ENCODE peak calls at places on chromosomes 1 and 21, in seven cellular contexts. One of them, this sample, is unnamed.

GRCh38 chr1:206581571-206581981 is 30.7 kb downstream of the EIF2D start:
- DNase-seq in body of pancreas: no peak
- DNase-seq in suprapubic skin: peak
- DNase-seq in IMR-90: no peak
- DNase-seq in lower leg skin: no peak
- DNase-seq in NB4: no peak
- DNase-seq in GM12878: no peak
- DNase-seq in this sample: no peak

GRCh38 chr1:93186667-93187066 is 6.1 kb downstream of the CCDC18 start:
- DNase-seq in body of pancreas: no peak
- DNase-seq in suprapubic skin: no peak
- DNase-seq in IMR-90: no peak
- DNase-seq in lower leg skin: no peak
- DNase-seq in NB4: peak
- DNase-seq in GM12878: no peak
- DNase-seq in this sample: no peak

GRCh38 chr1:206080421-206080820 is 27.4 kb downstream of the RHEX start:
- DNase-seq in NB4: peak
- DNase-seq in body of pancreas: no peak
- DNase-seq in GM12878: no peak
- DNase-seq in suprapubic skin: no peak
- DNase-seq in IMR-90: no peak
- DNase-seq in lower leg skin: no peak
- DNase-seq in this sample: peak

GRCh38 chr1:160264795-160265307 is 2.5 kb upstream of the DCAF8 start:
- DNase-seq in lower leg skin: no peak
- DNase-seq in suprapubic skin: no peak
- DNase-seq in GM12878: no peak
- DNase-seq in NB4: no peak
- DNase-seq in IMR-90: no peak
- DNase-seq in body of pancreas: no peak
- DNase-seq in this sample: no peak

GRCh38 chr1:172727956-172728603 is 69.2 kb downstream of the FASLG start:
- DNase-seq in NB4: peak
- DNase-seq in GM12878: no peak
- DNase-seq in IMR-90: peak
- DNase-seq in suprapubic skin: no peak
- DNase-seq in body of pancreas: no peak
- DNase-seq in lower leg skin: no peak
- DNase-seq in this sample: peak

GRCh38 chr1:2481885-2482284 is 5.8 kb downstream of the PLCH2 start:
- DNase-seq in NB4: no peak
- DNase-seq in body of pancreas: no peak
- DNase-seq in GM12878: no peak
- DNase-seq in IMR-90: no peak
- DNase-seq in suprapubic skin: no peak
- DNase-seq in lower leg skin: no peak
- DNase-seq in this sample: no peak

GRCh38 chr1:213606252-213606820 is 381.4 kb upstream of the PROX1 start:
- DNase-seq in body of pancreas: no peak
- DNase-seq in lower leg skin: no peak
- DNase-seq in suprapubic skin: no peak
- DNase-seq in NB4: no peak
- DNase-seq in GM12878: no peak
- DNase-seq in IMR-90: no peak
- DNase-seq in this sample: no peak

GRCh38 chr21:41313765-41314164 is 2.8 kb upstream of the FAM3B start:
- DNase-seq in IMR-90: no peak
- DNase-seq in GM12878: no peak
- DNase-seq in suprapubic skin: no peak
- DNase-seq in lower leg skin: no peak
- DNase-seq in body of pancreas: no peak
- DNase-seq in NB4: no peak
- DNase-seq in this sample: no peak

GRCh38 chr1:61318319-61319125 is 236.2 kb downstream of the NFIA start:
- DNase-seq in IMR-90: peak
- DNase-seq in lower leg skin: peak
- DNase-seq in GM12878: peak
- DNase-seq in suprapubic skin: peak
- DNase-seq in NB4: no peak
- DNase-seq in body of pancreas: peak
- DNase-seq in this sample: peak

GRCh38 chr1:156149374-156150106 is 3.8 kb upstream of the SEMA4A start:
- DNase-seq in lower leg skin: no peak
- DNase-seq in NB4: no peak
- DNase-seq in IMR-90: no peak
- DNase-seq in suprapubic skin: no peak
- DNase-seq in body of pancreas: no peak
- DNase-seq in GM12878: peak
- DNase-seq in this sample: no peak

GRCh38 chr1:205001101-205001620 is 41.9 kb upstream of the CNTN2 start:
- DNase-seq in NB4: no peak
- DNase-seq in lower leg skin: no peak
- DNase-seq in GM12878: no peak
- DNase-seq in suprapubic skin: no peak
- DNase-seq in body of pancreas: no peak
- DNase-seq in IMR-90: no peak
- DNase-seq in this sample: no peak

GRCh38 chr1:40848530-40849189 is 13.5 kb downstream of the CITED4 start:
- DNase-seq in body of pancreas: peak
- DNase-seq in lower leg skin: no peak
- DNase-seq in NB4: peak
- DNase-seq in GM12878: no peak
- DNase-seq in IMR-90: peak
- DNase-seq in suprapubic skin: no peak
- DNase-seq in this sample: peak

GRCh38 chr1:34303218-34303617 is 126.5 kb downstream of the C1orf94 start:
- DNase-seq in GM12878: no peak
- DNase-seq in NB4: no peak
- DNase-seq in body of pancreas: no peak
- DNase-seq in suprapubic skin: no peak
- DNase-seq in IMR-90: no peak
- DNase-seq in lower leg skin: no peak
- DNase-seq in this sample: no peak

GRCh38 chr1:157618190-157618589 is 20.3 kb upstream of the FCRL4 start:
- DNase-seq in GM12878: no peak
- DNase-seq in suprapubic skin: no peak
- DNase-seq in IMR-90: no peak
- DNase-seq in body of pancreas: no peak
- DNase-seq in lower leg skin: no peak
- DNase-seq in NB4: no peak
- DNase-seq in this sample: no peak

GRCh38 chr1:241990040-241990439 is 8.9 kb downstream of the MAP1LC3C start:
- DNase-seq in body of pancreas: peak
- DNase-seq in suprapubic skin: peak
- DNase-seq in NB4: no peak
- DNase-seq in GM12878: no peak
- DNase-seq in lower leg skin: peak
- DNase-seq in IMR-90: peak
- DNase-seq in this sample: no peak

GRCh38 chr1:240189386-240189989 is 97.8 kb downstream of the FMN2 start:
- DNase-seq in GM12878: no peak
- DNase-seq in IMR-90: peak
- DNase-seq in suprapubic skin: no peak
- DNase-seq in lower leg skin: peak
- DNase-seq in NB4: peak
- DNase-seq in body of pancreas: peak
- DNase-seq in this sample: peak

GRCh38 chr1:168913711-168914463 is 184.9 kb upstream of the DPT start:
- DNase-seq in body of pancreas: peak
- DNase-seq in GM12878: no peak
- DNase-seq in IMR-90: no peak
- DNase-seq in lower leg skin: no peak
- DNase-seq in NB4: no peak
- DNase-seq in suprapubic skin: no peak
- DNase-seq in this sample: no peak

GRCh38 chr1:167476061-167476460 is 42.3 kb downstream of the CD247 start:
- DNase-seq in lower leg skin: no peak
- DNase-seq in NB4: no peak
- DNase-seq in body of pancreas: no peak
- DNase-seq in IMR-90: no peak
- DNase-seq in GM12878: no peak
- DNase-seq in suprapubic skin: no peak
- DNase-seq in this sample: no peak

GRCh38 chr1:193754732-193755427 is 568.5 kb upstream of the B3GALT2 start:
- DNase-seq in GM12878: no peak
- DNase-seq in NB4: peak
- DNase-seq in IMR-90: no peak
- DNase-seq in suprapubic skin: no peak
- DNase-seq in body of pancreas: no peak
- DNase-seq in lower leg skin: no peak
- DNase-seq in this sample: no peak

GRCh38 chr1:151165738-151166505 is at the start of the genes LYSMD1 and SCNM1:
- DNase-seq in lower leg skin: peak
- DNase-seq in suprapubic skin: peak
- DNase-seq in body of pancreas: peak
- DNase-seq in NB4: peak
- DNase-seq in GM12878: peak
- DNase-seq in IMR-90: peak
- DNase-seq in this sample: peak

GRCh38 chr1:151165281-151165737 is 393 bp downstream of the LYSMD1 start:
- DNase-seq in IMR-90: peak
- DNase-seq in suprapubic skin: peak
- DNase-seq in GM12878: no peak
- DNase-seq in NB4: peak
- DNase-seq in lower leg skin: peak
- DNase-seq in body of pancreas: no peak
- DNase-seq in this sample: no peak

GRCh38 chr1:151166506-151166956 is 587 bp downstream of the SCNM1 start:
- DNase-seq in NB4: peak
- DNase-seq in suprapubic skin: no peak
- DNase-seq in IMR-90: peak
- DNase-seq in body of pancreas: no peak
- DNase-seq in lower leg skin: no peak
- DNase-seq in GM12878: no peak
- DNase-seq in this sample: peak

GRCh38 chr1:151167116-151167515 is 1.2 kb downstream of the SCNM1 start:
- DNase-seq in suprapubic skin: no peak
- DNase-seq in NB4: no peak
- DNase-seq in IMR-90: no peak
- DNase-seq in lower leg skin: no peak
- DNase-seq in GM12878: no peak
- DNase-seq in body of pancreas: no peak
- DNase-seq in this sample: no peak

DNA sequence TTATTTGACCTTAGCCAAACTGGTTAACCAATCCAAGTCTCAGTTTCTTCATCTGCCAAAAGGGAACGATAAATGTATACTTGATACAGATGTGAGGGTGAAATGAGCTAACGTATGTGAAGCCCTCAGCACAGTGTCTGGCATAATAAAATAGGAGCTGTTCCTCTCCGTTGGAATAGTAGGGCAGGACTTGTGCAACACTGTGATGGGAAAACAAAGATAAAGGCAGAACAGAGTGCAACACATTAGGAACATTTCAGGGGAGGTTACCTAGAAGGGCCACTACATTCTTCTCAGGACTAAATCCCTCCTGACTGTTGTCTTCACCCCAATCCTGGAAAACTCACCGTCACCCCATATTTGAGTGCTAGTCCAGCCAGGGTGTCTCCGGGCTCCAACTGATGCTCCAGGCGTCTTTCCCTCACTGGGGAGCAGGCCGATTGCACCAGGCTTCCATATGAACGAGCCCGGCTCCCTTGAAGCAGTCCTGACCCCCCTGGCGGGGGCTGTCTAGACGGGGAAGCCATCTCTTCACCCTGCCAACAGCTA is 896 bp downstream of the LYSMD1 start:
- DNase-seq in body of pancreas: no peak
- DNase-seq in IMR-90: peak
- DNase-seq in NB4: no peak
- DNase-seq in lower leg skin: no peak
- DNase-seq in GM12878: no peak
- DNase-seq in suprapubic skin: no peak
- DNase-seq in this sample: no peak
- TF ChIP-seq POLR2A in body of pancreas: no peak
- TF ChIP-seq POLR2A in IMR-90: no peak
- TF ChIP-seq POLR2A in NB4: no peak
- TF ChIP-seq POLR2A in lower leg skin: no peak
- TF ChIP-seq POLR2A in GM12878: no peak
- TF ChIP-seq POLR2A in suprapubic skin: no peak
- TF ChIP-seq POLR2A in this sample: no peak

DNA sequence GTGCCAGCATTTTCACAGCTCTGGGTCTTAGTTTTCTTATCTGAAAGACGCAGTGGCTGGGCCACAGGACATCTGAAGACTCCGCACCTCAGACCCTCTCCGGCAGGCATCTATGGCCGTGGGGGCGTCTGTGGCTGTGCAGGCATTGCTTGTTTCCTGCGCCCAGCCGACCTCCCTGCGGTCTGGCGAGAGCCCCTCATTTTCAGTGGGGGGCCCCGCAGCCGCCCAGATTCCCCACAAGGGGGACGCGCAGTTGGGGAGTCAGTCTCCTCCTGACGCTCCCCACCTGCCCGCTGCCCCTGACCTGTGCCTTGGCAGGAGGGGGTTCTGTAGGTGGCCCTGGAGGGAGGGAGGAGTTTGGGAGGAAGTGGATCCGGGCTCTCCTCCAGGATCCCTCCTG is 3.5 kb upstream of the TFF1 start:
- DNase-seq in IMR-90: no peak
- DNase-seq in body of pancreas: no peak
- DNase-seq in GM12878: no peak
- DNase-seq in suprapubic skin: no peak
- DNase-seq in NB4: no peak
- DNase-seq in lower leg skin: no peak
- DNase-seq in this sample: no peak
- TF ChIP-seq POLR2A in IMR-90: no peak
- TF ChIP-seq POLR2A in body of pancreas: no peak
- TF ChIP-seq POLR2A in GM12878: no peak
- TF ChIP-seq POLR2A in suprapubic skin: no peak
- TF ChIP-seq POLR2A in NB4: no peak
- TF ChIP-seq POLR2A in lower leg skin: no peak
- TF ChIP-seq POLR2A in this sample: no peak

GRCh38 chr1:117093870-117094621 is 27.5 kb downstream of the TRIM45 start:
- DNase-seq in body of pancreas: no peak
- DNase-seq in lower leg skin: no peak
- DNase-seq in NB4: peak
- DNase-seq in suprapubic skin: no peak
- DNase-seq in GM12878: no peak
- DNase-seq in IMR-90: peak
- DNase-seq in this sample: no peak
- TF ChIP-seq POLR2A in body of pancreas: no peak
- TF ChIP-seq POLR2A in lower leg skin: no peak
- TF ChIP-seq POLR2A in NB4: no peak
- TF ChIP-seq POLR2A in suprapubic skin: no peak
- TF ChIP-seq POLR2A in GM12878: no peak
- TF ChIP-seq POLR2A in IMR-90: no peak
- TF ChIP-seq POLR2A in this sample: no peak

DNA sequence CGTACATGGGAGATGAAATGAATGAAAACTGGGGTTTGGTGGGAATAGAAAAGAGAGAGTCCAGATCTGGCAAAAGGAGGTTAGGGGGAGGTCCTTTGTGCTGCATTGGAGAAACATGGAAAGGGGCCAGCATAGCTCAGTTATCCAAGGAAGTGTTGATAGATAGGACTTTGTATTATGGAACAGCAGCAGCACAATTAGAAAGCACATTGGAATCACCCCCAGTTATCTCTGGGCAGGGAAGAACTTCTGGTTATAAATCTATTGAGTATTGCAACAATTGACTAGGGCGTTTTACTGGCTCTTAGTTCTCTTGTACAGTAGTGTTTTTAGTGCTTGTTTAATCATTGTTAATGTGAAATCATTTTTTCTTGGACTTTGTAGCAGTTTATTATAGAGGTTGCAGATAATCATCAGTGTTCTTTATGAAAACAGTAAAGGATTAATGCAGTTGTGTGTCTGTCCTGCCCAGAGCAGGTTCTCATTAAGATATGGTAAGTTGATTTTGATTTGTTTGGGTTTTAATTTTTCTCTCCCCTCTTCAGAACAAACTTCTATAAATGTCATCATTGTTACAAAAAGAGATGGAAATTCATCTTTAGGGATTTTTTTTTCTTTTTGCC is 76.6 kb downstream of the NR5A2 start:
- DNase-seq in suprapubic skin: no peak
- DNase-seq in IMR-90: no peak
- DNase-seq in body of pancreas: no peak
- DNase-seq in NB4: no peak
- DNase-seq in GM12878: no peak
- DNase-seq in lower leg skin: no peak
- DNase-seq in this sample: no peak
- TF ChIP-seq POLR2A in suprapubic skin: no peak
- TF ChIP-seq POLR2A in IMR-90: no peak
- TF ChIP-seq POLR2A in body of pancreas: no peak
- TF ChIP-seq POLR2A in NB4: no peak
- TF ChIP-seq POLR2A in GM12878: no peak
- TF ChIP-seq POLR2A in lower leg skin: no peak
- TF ChIP-seq POLR2A in this sample: no peak

This sample was measured in erythroblast.